ENCODE peak calls at places on chromosomes 1 and 21, in five cellular contexts. One of them, this sample, is unnamed.

GRCh38 chr1:210301254-210301955 is 27.3 kb upstream of the HHAT start:
- DNase-seq in breast epithelium: no peak
- DNase-seq in osteocyte: no peak
- DNase-seq in AG09319: peak
- DNase-seq in epithelial cell of esophagus: no peak
- DNase-seq in this sample: no peak

GRCh38 chr1:226047495-226047894 is 15.0 kb upstream of the H3-3A start:
- DNase-seq in epithelial cell of esophagus: no peak
- DNase-seq in osteocyte: peak
- DNase-seq in breast epithelium: no peak
- DNase-seq in AG09319: no peak
- DNase-seq in this sample: no peak

GRCh38 chr1:18770799-18771198 is 88.7 kb downstream of the TAS1R2 start:
- DNase-seq in osteocyte: no peak
- DNase-seq in AG09319: no peak
- DNase-seq in epithelial cell of esophagus: no peak
- DNase-seq in breast epithelium: no peak
- DNase-seq in this sample: no peak

GRCh38 chr21:22278366-22278765 is 1280.2 kb downstream of the NCAM2 start:
- DNase-seq in AG09319: no peak
- DNase-seq in osteocyte: no peak
- DNase-seq in epithelial cell of esophagus: no peak
- DNase-seq in breast epithelium: no peak
- DNase-seq in this sample: no peak

GRCh38 chr21:42527489-42528158 is 14.0 kb downstream of the SLC37A1 start:
- DNase-seq in AG09319: no peak
- DNase-seq in breast epithelium: no peak
- DNase-seq in osteocyte: no peak
- DNase-seq in epithelial cell of esophagus: no peak
- DNase-seq in this sample: no peak

GRCh38 chr21:34835526-34835925 is 166.7 kb downstream of the CLIC6 start:
- DNase-seq in epithelial cell of esophagus: no peak
- DNase-seq in breast epithelium: peak
- DNase-seq in AG09319: peak
- DNase-seq in osteocyte: no peak
- DNase-seq in this sample: no peak

GRCh38 chr1:174135200-174135599 is 24.1 kb upstream of the RABGAP1L start:
- DNase-seq in AG09319: no peak
- DNase-seq in osteocyte: no peak
- DNase-seq in epithelial cell of esophagus: no peak
- DNase-seq in breast epithelium: no peak
- DNase-seq in this sample: no peak

GRCh38 chr1:175749075-175749474 is 5.7 kb upstream of the TNR start:
- DNase-seq in osteocyte: no peak
- DNase-seq in epithelial cell of esophagus: no peak
- DNase-seq in breast epithelium: no peak
- DNase-seq in AG09319: no peak
- DNase-seq in this sample: no peak

DNA sequence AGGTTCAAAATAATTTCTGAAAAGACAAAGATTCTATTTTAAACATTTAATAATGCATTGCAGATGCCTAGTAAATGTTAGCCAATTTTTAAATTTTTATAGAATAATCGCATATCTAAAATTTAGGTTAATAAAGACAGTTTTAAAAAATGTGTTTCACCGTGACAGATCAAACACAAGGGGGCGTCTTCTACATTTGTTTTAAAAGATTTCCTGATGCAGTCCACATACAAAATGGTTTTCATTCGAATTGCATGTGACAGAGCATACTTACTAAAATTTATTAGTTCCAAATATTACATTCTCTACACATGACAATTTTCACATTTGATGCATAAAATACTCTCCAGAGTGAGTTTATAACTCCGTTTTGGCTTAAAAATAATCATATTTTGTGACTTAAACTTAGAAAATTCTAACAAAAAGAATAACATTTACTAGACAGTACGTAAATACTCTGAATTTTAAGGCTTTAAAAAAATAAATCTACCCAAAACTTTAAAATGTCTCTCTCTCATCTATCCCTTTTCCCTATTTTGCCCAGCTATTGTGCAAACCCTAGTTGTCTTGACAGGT is 75.5 kb downstream of the ADAMTS1 start:
- DNase-seq in breast epithelium: no peak
- DNase-seq in epithelial cell of esophagus: peak
- DNase-seq in osteocyte: no peak
- DNase-seq in AG09319: peak
- DNase-seq in this sample: no peak
- TF ChIP-seq CTCF in breast epithelium: peak
- TF ChIP-seq CTCF in epithelial cell of esophagus: peak
- TF ChIP-seq CTCF in osteocyte: peak
- TF ChIP-seq CTCF in AG09319: peak
- TF ChIP-seq CTCF in this sample: peak

GRCh38 chr1:2322065-2322571 is 69.2 kb downstream of the MORN1 start:
- DNase-seq in breast epithelium: peak
- DNase-seq in epithelial cell of esophagus: peak
- DNase-seq in osteocyte: peak
- DNase-seq in AG09319: peak
- DNase-seq in this sample: peak
- TF ChIP-seq CTCF in breast epithelium: no peak
- TF ChIP-seq CTCF in epithelial cell of esophagus: no peak
- TF ChIP-seq CTCF in osteocyte: peak
- TF ChIP-seq CTCF in AG09319: peak
- TF ChIP-seq CTCF in this sample: no peak

GRCh38 chr21:32424674-32425073 is 12.2 kb downstream of the EVA1C start:
- DNase-seq in breast epithelium: no peak
- DNase-seq in osteocyte: no peak
- DNase-seq in AG09319: no peak
- DNase-seq in epithelial cell of esophagus: no peak
- DNase-seq in this sample: no peak
- TF ChIP-seq CTCF in breast epithelium: no peak
- TF ChIP-seq CTCF in osteocyte: no peak
- TF ChIP-seq CTCF in AG09319: no peak
- TF ChIP-seq CTCF in epithelial cell of esophagus: no peak
- TF ChIP-seq CTCF in this sample: no peak

DNA sequence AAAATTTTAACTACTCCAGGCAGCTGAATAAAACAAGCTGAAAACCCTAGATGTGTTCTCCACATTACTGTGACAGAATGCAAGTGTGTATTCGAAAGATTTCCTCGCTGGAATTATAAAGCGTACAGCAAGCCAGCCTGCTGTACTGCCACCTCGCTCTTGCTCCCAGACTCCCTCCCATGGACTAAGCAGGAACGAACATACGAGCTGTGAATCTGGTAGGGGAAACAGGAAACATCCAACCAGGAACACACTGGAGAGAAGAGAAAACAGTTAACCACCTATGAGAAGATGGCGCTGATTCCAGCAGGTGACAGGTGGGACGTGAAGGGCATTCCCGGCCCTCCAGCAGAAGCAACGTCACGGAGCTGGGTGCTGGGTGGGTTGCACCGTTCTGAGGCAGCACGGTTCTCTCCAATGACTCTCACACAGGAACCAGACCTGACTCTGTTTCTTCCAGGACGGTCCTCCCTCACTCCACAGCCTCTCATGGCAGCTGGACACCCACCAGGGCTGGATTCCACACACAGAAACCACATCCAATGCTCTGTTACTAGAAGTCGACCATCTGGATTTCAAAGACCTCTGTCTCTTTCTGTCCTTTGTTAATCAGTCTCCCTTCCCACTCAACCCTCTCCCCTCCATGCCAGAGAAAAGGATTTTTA is 219.2 kb downstream of the RERE start:
- DNase-seq in AG09319: no peak
- DNase-seq in osteocyte: no peak
- DNase-seq in epithelial cell of esophagus: peak
- DNase-seq in breast epithelium: no peak
- DNase-seq in this sample: no peak
- TF ChIP-seq CTCF in AG09319: peak
- TF ChIP-seq CTCF in osteocyte: peak
- TF ChIP-seq CTCF in epithelial cell of esophagus: peak
- TF ChIP-seq CTCF in breast epithelium: peak
- TF ChIP-seq CTCF in this sample: no peak

DNA sequence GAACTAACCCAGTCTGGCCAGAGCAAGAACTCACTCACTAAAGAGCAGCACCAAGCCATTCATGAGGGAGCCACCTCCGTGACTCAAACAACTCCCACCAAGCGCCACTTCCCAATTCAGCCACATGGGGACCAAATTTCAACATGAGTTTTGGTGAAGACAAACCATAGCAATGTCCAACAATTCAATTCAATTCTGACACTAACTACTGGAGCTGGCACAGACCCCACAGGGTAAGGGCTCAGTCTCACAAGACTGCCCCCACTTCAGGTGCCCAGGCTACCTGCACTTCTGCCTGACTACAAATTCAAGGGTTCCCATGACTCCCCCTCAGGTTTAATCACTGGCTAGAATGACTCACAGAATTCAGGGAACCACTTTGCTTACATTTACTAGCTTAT is 48.8 kb upstream of the RAP1A start:
- DNase-seq in breast epithelium: no peak
- DNase-seq in epithelial cell of esophagus: peak
- DNase-seq in AG09319: no peak
- DNase-seq in osteocyte: no peak
- DNase-seq in this sample: no peak
- TF ChIP-seq CTCF in breast epithelium: peak
- TF ChIP-seq CTCF in epithelial cell of esophagus: peak
- TF ChIP-seq CTCF in AG09319: peak
- TF ChIP-seq CTCF in osteocyte: peak
- TF ChIP-seq CTCF in this sample: peak

DNA sequence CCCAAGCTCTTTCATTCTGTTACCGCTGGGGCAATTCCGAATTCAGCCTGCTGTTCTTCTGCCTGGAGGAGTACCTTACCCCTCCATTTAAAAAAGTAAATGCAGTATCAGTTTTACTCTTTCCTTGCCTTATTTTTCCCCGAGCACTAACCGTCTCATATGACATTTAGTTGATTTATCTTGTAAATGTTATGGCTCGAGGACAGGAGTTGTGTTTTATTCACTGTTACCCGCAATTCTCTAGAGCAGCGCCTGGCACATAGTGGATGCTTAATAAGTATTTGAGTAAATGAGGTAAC is 425 bp upstream of the TADA1 start:
- DNase-seq in AG09319: no peak
- DNase-seq in breast epithelium: no peak
- DNase-seq in epithelial cell of esophagus: no peak
- DNase-seq in osteocyte: no peak
- DNase-seq in this sample: no peak
- TF ChIP-seq CTCF in AG09319: no peak
- TF ChIP-seq CTCF in breast epithelium: peak
- TF ChIP-seq CTCF in epithelial cell of esophagus: peak
- TF ChIP-seq CTCF in osteocyte: peak
- TF ChIP-seq CTCF in this sample: no peak

GRCh38 chr1:78676347-78676982 is 26.8 kb downstream of the IFI44 start:
- DNase-seq in AG09319: peak
- DNase-seq in breast epithelium: no peak
- DNase-seq in epithelial cell of esophagus: peak
- DNase-seq in osteocyte: no peak
- DNase-seq in this sample: no peak
- TF ChIP-seq CTCF in AG09319: peak
- TF ChIP-seq CTCF in breast epithelium: peak
- TF ChIP-seq CTCF in epithelial cell of esophagus: peak
- TF ChIP-seq CTCF in osteocyte: peak
- TF ChIP-seq CTCF in this sample: peak